ENCODE peak calls at places on chromosomes 16 and 17, in four cellular contexts. S is stomach, H is A549, D is uterus. J is an unnamed sample.

GRCh38 chr16:84617068-84617630 is 729 bp downstream of the COTL1 start:
- DNase-seq in D (peak; percentile 44), H (no peak), S (peak; percentile 45), J (peak; percentile 35)

GRCh38 chr16:87850009-87851006 is 19.0 kb downstream of the SLC7A5 start:
- DNase-seq in H (no peak), S (peak; percentile 78), D (no peak), J (no peak)

GRCh38 chr17:31068291-31068690 is 26.5 kb upstream of the NF1 start:
- DNase-seq in H (peak; percentile 66), S (peak; percentile 36), D (no peak), J (peak; percentile 37)

GRCh38 chr17:43338886-43339516 is 59.8 kb upstream of the ARL4D start:
- DNase-seq in S (peak; percentile 83), D (peak; percentile 71), H (peak; percentile 83), J (peak; percentile 84)

GRCh38 chr16:30740364-30741251 is 7.6 kb upstream of the PHKG2 start:
- DNase-seq in S (peak; percentile 95), H (peak; percentile 85), D (peak; percentile 64), J (peak; percentile 95)

GRCh38 chr17:42120161-42121065 is 754 bp downstream of the KAT2A start:
- DNase-seq in H (no peak), D (no peak), S (no peak), J (no peak)

GRCh38 chr17:78883090-78883532 is 19.9 kb downstream of the CEP295NL start:
- DNase-seq in D (peak; percentile 80), S (peak; percentile 69), H (peak; percentile 94), J (peak; percentile 92)

GRCh38 chr16:31301708-31302400 is 42.1 kb downstream of the ITGAM start:
- DNase-seq in D (no peak), S (no peak), H (peak; percentile 30), J (no peak)

GRCh38 chr16:89586853-89587252 is 11.3 kb downstream of the CPNE7 start:
- DNase-seq in H (no peak), S (peak; percentile 57), D (no peak), J (no peak)

GRCh38 chr17:64212122-64212521 is 50.9 kb downstream of the TEX2 start:
- DNase-seq in H (no peak), S (no peak), D (no peak), J (no peak)

GRCh38 chr16:301950-302349 is 19.0 kb downstream of the PDIA2 start:
- DNase-seq in H (no peak), D (no peak), S (no peak), J (no peak)

GRCh38 chr17:57601328-57601727 is 143.8 kb downstream of the CCDC182 start:
- DNase-seq in S (no peak), H (no peak), D (no peak), J (no peak)

GRCh38 chr17:79399610-79400144 is 211.2 kb downstream of the RBFOX3 start:
- DNase-seq in D (no peak), S (no peak), H (no peak), J (no peak)

GRCh38 chr17:42055003-42055402 is 4.6 kb upstream of the C17orf113 start:
- DNase-seq in H (no peak), D (no peak), S (no peak), J (no peak)

GRCh38 chr16:65975049-65975708 is 391.3 kb upstream of the CDH5 start:
- DNase-seq in S (no peak), D (no peak), H (peak; percentile 66), J (no peak)

GRCh38 chr17:65800655-65801054 is 239.2 kb upstream of the AXIN2 start:
- DNase-seq in H (no peak), S (no peak), D (no peak), J (no peak)

GRCh38 chr17:59311051-59311468 is 20.4 kb upstream of the YPEL2 start:
- DNase-seq in D (peak; percentile 38), H (peak; percentile 71), S (peak; percentile 43), J (peak; percentile 41)

GRCh38 chr16:63720848-63721247 is 1401.0 kb downstream of the CDH11 start:
- DNase-seq in H (no peak), D (no peak), S (no peak), J (no peak)

GRCh38 chr17:27914382-27914781 is 21.2 kb upstream of the LYRM9 start:
- DNase-seq in H (no peak), S (no peak), D (no peak), J (no peak)

GRCh38 chr16:67458121-67458641 is 22.8 kb downstream of the ATP6V0D1 start:
- DNase-seq in D (no peak), S (no peak), H (no peak), J (no peak)

GRCh38 chr17:4724655-4725054 is 6.6 kb upstream of the MED11 start:
- DNase-seq in S (no peak), D (no peak), H (no peak), J (no peak)

GRCh38 chr17:78409191-78409621 is 30.8 kb downstream of the PGS1 start:
- DNase-seq in D (no peak), H (peak; percentile 53), S (peak; percentile 83), J (no peak)

GRCh38 chr17:78651551-78651950 is 74.4 kb upstream of the DNAH17 start:
- DNase-seq in D (no peak), H (no peak), S (no peak), J (no peak)

GRCh38 chr17:72104164-72104862 is 16.5 kb upstream of the SOX9 start:
- DNase-seq in S (no peak), D (no peak), H (no peak), J (no peak)

GRCh38 chr17:45394913-45395568 is 37.6 kb downstream of the ARHGAP27 start:
- DNase-seq in S (peak; percentile 63), D (peak; percentile 62), H (peak; percentile 88), J (no peak)

GRCh38 chr17:8793649-8794048 is 5.5 kb downstream of the MFSD6L start:
- DNase-seq in H (no peak), S (no peak), D (no peak), J (no peak)

GRCh38 chr17:37671028-37671812 is 28.0 kb upstream of the DDX52 start:
- DNase-seq in D (no peak), H (no peak), S (no peak), J (no peak)
- H3K27ac ChIP-seq in D (no peak overlapping the region), H (peak overlapping the region; percentile 85), S (no peak overlapping the region), J (no peak overlapping the region)

GRCh38 chr17:68257924-68258323 is 10.1 kb downstream of the AMZ2 start:
- DNase-seq in D (no peak), H (no peak), S (no peak), J (no peak)

GRCh38 chr17:68260051-68260762 is 12.4 kb downstream of the AMZ2 start:
- DNase-seq in D (no peak), H (no peak), S (no peak), J (no peak)

GRCh38 chr17:68255151-68255550 is 7.3 kb downstream of the AMZ2 start:
- DNase-seq in D (no peak), S (no peak), H (no peak), J (no peak)

GRCh38 chr17:68255731-68256538 is 8.1 kb downstream of the AMZ2 start:
- DNase-seq in H (no peak), S (no peak), D (no peak), J (no peak)
- H3K27ac ChIP-seq in H (no peak overlapping the region), S (peak overlapping the region; percentile 56), D (peak overlapping the region; percentile 83), J (no peak overlapping the region)

GRCh38 chr17:7351665-7352558 is at the start of gene KCTD11:
- DNase-seq in D (peak; percentile 88), H (peak; percentile 91), S (peak; percentile 97), J (peak; percentile 92)

GRCh38 chr17:7354262-7354781 is 634 bp upstream of the TMEM95 start:
- DNase-seq in S (no peak), D (no peak), H (peak; percentile 42), J (no peak)

GRCh38 chr17:7352910-7353635 is 1.1 kb downstream of the KCTD11 start:
- DNase-seq in S (no peak), H (no peak), D (no peak), J (no peak)

GRCh38 chr17:7355053-7355452 is at the start of gene TMEM95:
- DNase-seq in H (no peak), D (no peak), S (no peak), J (no peak)

DNA sequence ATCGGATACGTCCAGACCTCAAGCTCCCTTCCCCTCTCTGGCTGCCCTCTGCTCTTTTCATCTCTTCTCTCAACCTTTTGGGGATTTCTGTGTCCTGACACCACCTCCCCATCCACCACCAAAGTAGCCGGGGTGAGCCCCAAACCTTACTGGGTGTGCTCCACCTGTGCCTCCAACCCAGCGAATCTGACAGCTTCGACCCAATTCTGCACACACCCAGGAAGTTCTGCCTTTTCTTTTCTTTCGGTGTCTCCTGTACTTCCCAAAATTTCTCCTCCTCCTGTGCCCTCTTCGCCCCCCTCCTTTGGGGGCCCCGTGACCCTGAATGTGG is 562 bp downstream of the KCTD11 start:
- DNase-seq in H (no peak), D (no peak), S (no peak), J (no peak)
- H3K27ac ChIP-seq in H (peak overlapping the region; percentile 92), D (peak overlapping the region; percentile 97), S (peak overlapping the region; percentile 96), J (peak overlapping the region; percentile 99)

GRCh38 chr16:2790631-2791030 is 3.3 kb upstream of the PRSS33 start:
- DNase-seq in H (no peak), S (no peak), D (no peak), J (no peak)
- H3K27ac ChIP-seq in H (no peak overlapping the region), S (no peak overlapping the region), D (no peak overlapping the region), J (no peak overlapping the region)

J was measured in tibial artery.